ENCODE peak calls at places on chromosomes 7 and 10, in eight cellular contexts. F, N, C, Y, G, M, I and E are unnamed samples.

GRCh38 chr7:51234139-51234538 is 82.5 kb downstream of the COBL start:
- DNase-seq in N (no peak), C (no peak), F (peak), Y (no peak), G (no peak), M (no peak), I (no peak), E (no peak)

GRCh38 chr7:10940748-10941358 is 32.8 kb upstream of the PHF14 start:
- DNase-seq in C (no peak), I (no peak), N (no peak), Y (no peak), M (no peak), F (no peak), G (no peak), E (no peak)

GRCh38 chr10:131071721-131072120 is 239.8 kb downstream of the TCERG1L start:
- DNase-seq in M (no peak), Y (no peak), F (no peak), C (no peak), G (no peak), N (no peak), I (no peak), E (no peak)

GRCh38 chr7:139071683-139072082 is 35.8 kb upstream of the ZC3HAV1L start:
- DNase-seq in M (no peak), I (no peak), Y (no peak), F (no peak), N (no peak), G (no peak), C (no peak), E (no peak)

GRCh38 chr10:104099274-104099673 is 13.6 kb upstream of the COL17A1 start:
- DNase-seq in F (no peak), C (no peak), N (peak), Y (no peak), I (peak), G (no peak), M (no peak), E (no peak)

GRCh38 chr10:120205368-120206018 is 251.5 kb upstream of the PLPP4 start:
- DNase-seq in F (no peak), I (no peak), G (no peak), Y (peak), N (no peak), C (no peak), M (no peak), E (no peak)

GRCh38 chr10:131074682-131075081 is 236.8 kb downstream of the TCERG1L start:
- DNase-seq in N (no peak), Y (no peak), G (no peak), M (no peak), F (no peak), C (no peak), I (no peak), E (no peak)

GRCh38 chr7:29865526-29865925 is 59.2 kb downstream of the WIPF3 start:
- DNase-seq in N (peak), C (no peak), M (no peak), G (no peak), F (no peak), I (peak), Y (no peak), E (no peak)

GRCh38 chr10:121594623-121595320 is 3.5 kb downstream of the FGFR2 start:
- DNase-seq in M (no peak), C (no peak), Y (no peak), I (no peak), G (no peak), N (peak), F (no peak), E (no peak)

GRCh38 chr10:114933588-114933987 is 4.4 kb upstream of the TRUB1 start:
- DNase-seq in N (peak), M (no peak), C (no peak), Y (no peak), G (no peak), F (no peak), I (no peak), E (no peak)

GRCh38 chr7:140526901-140527664 is 47.8 kb upstream of the MKRN1 start:
- DNase-seq in M (no peak), Y (no peak), F (no peak), C (no peak), N (peak), I (no peak), G (no peak), E (no peak)

GRCh38 chr10:77837248-77837924 is 89.2 kb downstream of the DLG5 start:
- DNase-seq in M (no peak), Y (no peak), I (peak), C (peak), G (no peak), F (peak), N (peak), E (no peak)

GRCh38 chr10:133196936-133197758 is 32.9 kb upstream of the UTF1 start:
- DNase-seq in I (no peak), G (no peak), F (no peak), M (no peak), Y (no peak), C (no peak), N (no peak), E (no peak)

GRCh38 chr7:52938455-52939133 is 96.8 kb upstream of the POM121L12 start:
- DNase-seq in Y (no peak), G (no peak), I (no peak), M (no peak), C (no peak), N (no peak), F (no peak), E (no peak)